ENCODE peak calls at places on chromosomes 2 and 18, in nine cellular contexts. F, A, T, D, L, W, P, E and M are unnamed samples.

GRCh38 chr2:136112949-136113766 is 4.8 kb downstream of the CXCR4 start:
- DNase-seq in L (no peak), A (no peak), F (no peak), W (no peak), D (no peak), P (peak), T (no peak), E (no peak), M (no peak)

GRCh38 chr2:69615969-69616368 is 27.6 kb downstream of the AAK1 start:
- DNase-seq in T (no peak), D (no peak), W (no peak), A (no peak), P (no peak), F (no peak), L (no peak), E (no peak), M (no peak)

GRCh38 chr2:233355916-233356315 is 1.6 kb downstream of the DGKD start:
- DNase-seq in D (no peak), P (peak), W (no peak), T (no peak), F (no peak), A (no peak), L (no peak), E (no peak), M (no peak)

GRCh38 chr2:204110250-204111183 is 174.0 kb downstream of the ICOS start:
- DNase-seq in D (no peak), A (no peak), L (peak), F (no peak), E (peak), T (peak), W (no peak), P (peak), M (peak)

GRCh38 chr2:85283641-85284040 is 44.1 kb downstream of the TGOLN2 start:
- DNase-seq in L (no peak), W (no peak), P (no peak), E (no peak), F (no peak), T (no peak), D (no peak), A (no peak), M (no peak)

GRCh38 chr18:49524349-49524748 is 37.3 kb upstream of the C18orf32 start:
- DNase-seq in F (no peak), T (no peak), D (no peak), W (no peak), L (no peak), P (no peak), A (no peak), E (no peak), M (no peak)

GRCh38 chr2:135969655-135970387 is 15.6 kb downstream of the DARS1 start:
- DNase-seq in P (no peak), E (no peak), T (no peak), L (no peak), D (no peak), F (no peak), W (no peak), A (no peak), M (no peak)

GRCh38 chr2:51424418-51424817 is 392.5 kb upstream of the NRXN1 start:
- DNase-seq in L (no peak), T (no peak), F (peak), E (no peak), A (no peak), D (no peak), P (no peak), W (no peak), M (no peak)

GRCh38 chr2:163612332-163612731 is 123.5 kb downstream of the FIGN start:
- DNase-seq in P (no peak), L (no peak), F (no peak), E (no peak), A (no peak), W (no peak), T (no peak), D (no peak), M (no peak)

GRCh38 chr18:57443716-57444115 is 8.5 kb downstream of the ONECUT2 start:
- DNase-seq in L (no peak), P (no peak), W (no peak), T (no peak), D (no peak), E (no peak), F (no peak), A (no peak), M (no peak)

GRCh38 chr18:57445488-57446319 is 10.5 kb downstream of the ONECUT2 start:
- DNase-seq in D (no peak), A (peak), E (no peak), T (no peak), W (no peak), L (no peak), F (no peak), P (no peak), M (no peak)

GRCh38 chr18:57444301-57444759 is 9.2 kb downstream of the ONECUT2 start:
- DNase-seq in L (no peak), E (no peak), F (no peak), D (no peak), T (no peak), A (peak), W (no peak), P (no peak), M (no peak)

GRCh38 chr18:57446322-57446721 is 11.1 kb downstream of the ONECUT2 start:
- DNase-seq in D (no peak), P (no peak), W (no peak), E (no peak), A (peak), T (no peak), L (peak), F (peak), M (peak)

GRCh38 chr18:57447154-57447621 is 12.0 kb downstream of the ONECUT2 start:
- DNase-seq in A (peak), L (peak), P (no peak), W (no peak), F (peak), D (no peak), T (no peak), E (peak), M (peak)
- TF ChIP-seq CTCF in A (peak), L (no peak), P (no peak), W (no peak), F (no peak), D (no peak), T (no peak), E (no peak), M (no peak)

GRCh38 chr2:59490192-59490591 is 1063.3 kb downstream of the BCL11A start:
- DNase-seq in D (no peak), A (no peak), F (no peak), L (no peak), E (no peak), P (no peak), T (no peak), W (no peak), M (no peak)

DNA sequence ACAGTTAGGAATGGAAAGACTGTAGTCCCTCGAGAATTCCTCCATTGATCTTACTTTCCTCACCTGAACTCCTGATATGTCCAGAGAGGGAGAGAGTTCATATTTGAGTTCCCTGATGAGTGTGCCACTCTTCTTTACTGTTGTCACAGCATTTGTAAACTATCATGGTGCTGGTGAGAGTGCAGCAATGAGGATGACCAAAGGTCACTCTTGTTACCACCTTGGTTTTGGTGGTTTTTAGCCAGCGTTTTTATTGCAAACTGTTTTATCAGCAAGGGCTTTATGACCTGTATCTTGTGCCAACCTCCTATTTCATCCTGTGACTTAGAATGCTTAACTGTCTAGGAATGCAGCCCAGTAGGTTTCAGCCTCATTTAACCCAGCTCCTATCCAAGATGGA is 1062.5 kb downstream of the BCL11A start:
- DNase-seq in E (no peak), T (no peak), L (no peak), D (no peak), F (no peak), P (no peak), A (no peak), W (no peak), M (no peak)
- TF ChIP-seq CTCF in E (no peak), T (no peak), L (no peak), D (no peak), F (no peak), P (no peak), A (no peak), W (no peak), M (no peak)

GRCh38 chr2:195532628-195533271 is 124.3 kb upstream of the SLC39A10 start:
- DNase-seq in D (no peak), F (no peak), T (no peak), E (no peak), W (no peak), A (no peak), L (peak), P (no peak), M (no peak)

GRCh38 chr2:195532255-195532627 is 124.8 kb upstream of the SLC39A10 start:
- DNase-seq in F (no peak), P (no peak), T (no peak), A (no peak), D (no peak), L (peak), W (no peak), E (no peak), M (no peak)

GRCh38 chr2:195535911-195536522 is 121.0 kb upstream of the SLC39A10 start:
- DNase-seq in A (no peak), T (peak), E (no peak), P (peak), D (peak), W (peak), L (no peak), F (no peak), M (peak)

GRCh38 chr2:195531754-195532153 is 125.3 kb upstream of the SLC39A10 start:
- DNase-seq in E (no peak), P (no peak), A (no peak), L (peak), W (no peak), F (no peak), D (no peak), T (no peak), M (no peak)

GRCh38 chr2:195533771-195534642 is 123.0 kb upstream of the SLC39A10 start:
- DNase-seq in W (peak), T (peak), E (no peak), P (peak), F (no peak), D (no peak), A (no peak), L (peak), M (no peak)
- TF ChIP-seq CTCF in W (peak), T (no peak), E (peak), P (peak), F (no peak), D (no peak), A (no peak), L (no peak), M (no peak)

GRCh38 chr2:126971162-126971480 is 72.4 kb downstream of the TEX51 start:
- DNase-seq in L (no peak), F (no peak), A (no peak), D (no peak), T (no peak), W (no peak), P (no peak), E (no peak), M (no peak)

GRCh38 chr2:126970583-126970982 is 71.9 kb downstream of the TEX51 start:
- DNase-seq in A (no peak), D (no peak), L (no peak), F (no peak), E (no peak), P (no peak), T (no peak), W (no peak), M (no peak)

GRCh38 chr2:126971481-126972271 is 73.0 kb downstream of the TEX51 start:
- DNase-seq in W (peak), D (peak), E (no peak), L (peak), A (peak), P (peak), T (peak), F (peak), M (peak)

GRCh38 chr2:126973745-126974144 is 75.1 kb downstream of the TEX51 start:
- DNase-seq in L (no peak), A (no peak), P (no peak), F (no peak), T (no peak), D (no peak), E (no peak), W (no peak), M (no peak)

GRCh38 chr2:126972272-126972626 is 73.6 kb downstream of the TEX51 start:
- DNase-seq in F (no peak), L (no peak), P (no peak), D (no peak), T (no peak), A (no peak), E (no peak), W (no peak), M (no peak)
- TF ChIP-seq CTCF in F (peak), L (no peak), P (peak), D (peak), T (no peak), A (peak), E (no peak), W (no peak), M (no peak)

GRCh38 chr2:181104512-181105121 is 124.2 kb downstream of the UBE2E3 start:
- DNase-seq in W (no peak), D (no peak), A (peak), E (no peak), T (no peak), F (no peak), P (no peak), L (peak), M (peak)
- TF ChIP-seq CTCF in W (peak), D (peak), A (peak), E (peak), T (peak), F (peak), P (peak), L (peak), M (peak)

GRCh38 chr2:48059975-48060374 is 153.7 kb upstream of the FBXO11 start:
- DNase-seq in A (no peak), W (no peak), L (no peak), F (no peak), T (no peak), E (no peak), D (no peak), P (no peak), M (no peak)
- TF ChIP-seq CTCF in A (no peak), W (no peak), L (no peak), F (no peak), T (no peak), E (no peak), D (no peak), P (no peak), M (no peak)